ENCODE peak calls at places on chromosomes 4 and X, in six cellular contexts. P, O, T, F, Y and M are unnamed samples.

GRCh38 chr4:20044502-20044911 is 207.2 kb upstream of the SLIT2 start:
- DNase-seq in T (no peak), P (no peak), Y (no peak), F (no peak), O (no peak), M (no peak)

GRCh38 chr4:184384810-184385557 is 89.4 kb downstream of the IRF2 start:
- DNase-seq in T (no peak), F (no peak), P (no peak), O (no peak), Y (no peak), M (no peak)

GRCh38 chrX:146396409-146396808 is 413.2 kb upstream of the CXorf51B start:
- DNase-seq in Y (no peak), T (no peak), O (peak; percentile 4), P (no peak), F (no peak), M (no peak)

GRCh38 chr4:115834441-115834840 is 721.0 kb upstream of the NDST4 start:
- DNase-seq in Y (no peak), P (no peak), T (no peak), O (no peak), F (peak; percentile 28), M (no peak)

GRCh38 chr4:37528161-37528560 is 158.0 kb downstream of the RELL1 start:
- DNase-seq in Y (no peak), P (no peak), O (no peak), F (no peak), T (no peak), M (no peak)

GRCh38 chr4:128837679-128838078 is 28.2 kb downstream of the JADE1 start:
- DNase-seq in Y (no peak), F (no peak), P (no peak), T (no peak), O (no peak), M (no peak)

GRCh38 chr4:73853246-73853704 is at the start of gene PF4V1:
- DNase-seq in Y (no peak), O (peak; percentile 8), F (peak; percentile 27), T (peak; percentile 51), P (peak; percentile 71), M (no peak)

GRCh38 chrX:70262952-70263567 is 3.1 kb upstream of the P2RY4 start:
- DNase-seq in P (no peak), T (peak; percentile 29), O (peak; percentile 62), F (peak; percentile 56), Y (no peak), M (no peak)

GRCh38 chrX:96729868-96730643 is 45.4 kb downstream of the DIAPH2 start:
- DNase-seq in O (peak; percentile 12), F (no peak), T (no peak), Y (no peak), P (no peak), M (no peak)

GRCh38 chr4:42490015-42490414 is 92.7 kb downstream of the SHISA3 start:
- DNase-seq in T (no peak), F (no peak), O (no peak), P (no peak), Y (no peak), M (no peak)

GRCh38 chr4:39613093-39613656 is 25.5 kb downstream of the SMIM14 start:
- DNase-seq in Y (no peak), F (no peak), P (no peak), O (peak; percentile 30), T (no peak), M (no peak)

GRCh38 chrX:68139791-68140190 is 293.5 kb downstream of the OPHN1 start:
- DNase-seq in O (no peak), Y (no peak), T (no peak), F (no peak), P (no peak), M (no peak)

GRCh38 chrX:69285401-69285871 is 120.2 kb upstream of the PJA1 start:
- DNase-seq in P (no peak), T (peak; percentile 72), F (peak; percentile 27), O (no peak), Y (no peak), M (no peak)

GRCh38 chrX:109914114-109914849 is 88.6 kb upstream of the TMEM164 start:
- DNase-seq in F (no peak), Y (no peak), P (no peak), T (no peak), O (no peak), M (no peak)

DNA sequence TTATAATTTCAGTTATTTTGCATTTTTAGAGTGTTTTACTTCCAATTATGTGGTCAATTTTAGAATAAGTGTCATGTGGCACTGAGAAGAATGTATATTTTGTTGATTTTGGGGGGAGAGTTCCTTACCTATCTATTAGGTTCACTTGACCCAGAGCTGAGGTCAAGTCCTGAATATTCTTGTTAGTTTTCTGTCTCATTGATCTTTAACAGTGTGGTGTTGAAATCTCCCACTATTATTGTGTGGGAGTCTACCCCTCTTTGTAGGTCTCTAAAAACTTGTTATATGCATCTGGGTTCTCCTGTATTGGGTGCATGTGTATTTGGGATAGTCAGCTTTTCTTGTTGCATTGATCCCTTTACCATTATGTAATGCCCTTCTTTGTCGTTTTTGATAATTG is 127.0 kb upstream of the ZDHHC15 start:
- DNase-seq in T (no peak), Y (no peak), F (no peak), P (no peak), O (no peak), M (no peak)
- H3K9me3 ChIP-seq in T (peaks cover 29% of the 10 kb centered on the region), Y (no peaks in the 10 kb centered on the region), F (no peaks in the 10 kb centered on the region), P (peaks cover 21% of the 10 kb centered on the region), O (no peaks in the 10 kb centered on the region), M (no peaks in the 10 kb centered on the region)

GRCh38 chrX:40195368-40195767 is 97.6 kb upstream of the BCOR start:
- DNase-seq in Y (no peak), P (no peak), F (no peak), O (no peak), T (no peak), M (no peak)

GRCh38 chrX:40197071-40197470 is 99.3 kb upstream of the BCOR start:
- DNase-seq in O (no peak), T (no peak), Y (no peak), F (no peak), P (no peak), M (no peak)

GRCh38 chrX:40202456-40202855 is 104.7 kb upstream of the BCOR start:
- DNase-seq in T (no peak), F (no peak), P (no peak), O (no peak), Y (no peak), M (no peak)

GRCh38 chrX:40201486-40201885 is 103.7 kb upstream of the BCOR start:
- DNase-seq in F (no peak), P (no peak), T (no peak), O (no peak), Y (peak; percentile 8), M (no peak)

DNA sequence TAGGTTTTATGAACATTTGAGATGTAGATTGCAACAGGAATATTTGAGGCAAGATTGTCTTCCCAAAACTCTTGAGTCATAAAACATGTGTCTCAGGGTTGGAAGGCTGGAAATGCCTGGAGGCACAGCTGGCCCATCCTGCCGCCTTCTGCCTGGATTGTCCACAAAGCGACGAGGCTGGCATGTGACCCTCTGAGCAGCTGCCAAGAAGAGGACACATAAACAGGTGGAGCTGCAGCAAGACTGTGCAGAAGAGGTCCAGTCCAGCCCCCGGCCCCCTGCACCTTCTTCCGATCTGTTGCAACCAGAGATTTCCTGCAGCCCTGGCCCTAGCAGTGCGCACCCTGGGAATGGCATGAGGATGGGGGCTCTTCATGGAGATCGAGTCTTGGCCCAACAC is 101.9 kb upstream of the BCOR start:
- DNase-seq in Y (no peak), T (no peak), P (no peak), F (no peak), O (no peak), M (no peak)
- H3K9me3 ChIP-seq in Y (no peaks in the 10 kb centered on the region), T (no peaks in the 10 kb centered on the region), P (no peaks in the 10 kb centered on the region), F (no peaks in the 10 kb centered on the region), O (no peaks in the 10 kb centered on the region), M (no peaks in the 10 kb centered on the region)

GRCh38 chr4:3657917-3658913 is 108.0 kb upstream of the ADRA2C start:
- DNase-seq in O (no peak), Y (no peak), T (peak; percentile 41), P (peak; percentile 97), F (no peak), M (no peak)

GRCh38 chr4:3654036-3654807 is 112.0 kb upstream of the ADRA2C start:
- DNase-seq in Y (no peak), O (no peak), P (no peak), T (no peak), F (no peak), M (no peak)

GRCh38 chr4:3655485-3656429 is 110.4 kb upstream of the ADRA2C start:
- DNase-seq in O (no peak), Y (no peak), T (no peak), F (no peak), P (no peak), M (no peak)

GRCh38 chr4:3659131-3659530 is 107.1 kb upstream of the ADRA2C start:
- DNase-seq in P (no peak), T (no peak), F (no peak), O (no peak), Y (no peak), M (no peak)

GRCh38 chr4:3656441-3657376 is 109.5 kb upstream of the ADRA2C start:
- DNase-seq in F (peak; percentile 24), P (no peak), O (no peak), T (no peak), Y (no peak), M (no peak)
- H3K9me3 ChIP-seq in F (no peaks in the 10 kb centered on the region), P (no peaks in the 10 kb centered on the region), O (no peaks in the 10 kb centered on the region), T (no peaks in the 10 kb centered on the region), Y (no peaks in the 10 kb centered on the region), M (no peaks in the 10 kb centered on the region)

GRCh38 chrX:47918274-47918673 is 81.6 kb downstream of the ZNF81 start:
- DNase-seq in O (no peak), T (no peak), P (no peak), Y (no peak), F (no peak), M (no peak)

DNA sequence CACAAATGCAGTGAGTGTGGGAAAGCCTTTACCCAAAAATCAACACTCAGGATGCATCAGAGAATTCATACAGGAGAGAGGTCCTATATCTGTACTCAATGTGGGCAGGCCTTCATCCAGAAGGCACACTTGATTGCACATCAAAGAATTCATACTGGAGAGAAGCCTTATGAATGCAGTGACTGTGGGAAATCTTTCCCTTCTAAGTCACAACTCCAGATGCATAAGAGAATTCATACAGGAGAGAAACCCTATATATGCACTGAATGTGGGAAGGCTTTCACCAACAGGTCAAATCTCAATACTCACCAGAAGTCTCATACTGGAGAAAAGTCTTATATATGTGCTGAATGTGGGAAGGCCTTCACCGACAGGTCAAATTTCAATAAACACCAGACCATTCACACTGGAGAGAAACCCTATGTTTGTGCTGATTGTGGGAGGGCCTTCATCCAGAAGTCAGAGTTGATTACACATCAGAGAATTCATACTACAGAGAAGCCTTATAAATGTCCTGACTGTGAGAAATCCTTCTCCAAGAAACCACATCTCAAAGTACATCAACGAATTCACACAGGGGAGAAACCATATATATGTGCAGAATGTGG is 79.3 kb downstream of the ZNF81 start:
- DNase-seq in P (no peak), Y (no peak), F (no peak), T (no peak), O (no peak), M (no peak)
- H3K9me3 ChIP-seq in P (peaks cover 55% of the 10 kb centered on the region), Y (peaks cover 12% of the 10 kb centered on the region), F (peaks cover 5% of the 10 kb centered on the region), T (peaks cover 76% of the 10 kb centered on the region), O (peaks cover 14% of the 10 kb centered on the region), M (peaks cover 9% of the 10 kb centered on the region)

GRCh38 chr4:445410-445809 is 53.5 kb downstream of the ZNF721 start:
- DNase-seq in Y (no peak), P (no peak), F (no peak), T (no peak), O (no peak), M (no peak)
- H3K9me3 ChIP-seq in Y (peaks cover 71% of the 10 kb centered on the region), P (peaks cover 96% of the 10 kb centered on the region), F (peaks cover 59% of the 10 kb centered on the region), T (peaks cover 100% of the 10 kb centered on the region), O (peaks cover 17% of the 10 kb centered on the region), M (peaks cover 55% of the 10 kb centered on the region)